ENCODE peak calls at places on chromosome 1, in ten cellular contexts. D is PC-3; X is memory B cell; Z is ELF-1; H is esophagus squamous epithelium; G is GM18507; O is progenitor cell of endocrine pancreas; B is AG08396; V is HL-60; F is activated T-helper 1 cell treated with anti-CD3 and anti-CD28 coated beads, Interleukin-12 subunit alpha, Interleukin-12 subunit beta, Interleukin-2, Interleukin-4 antibody, amounts not matched to agents 30 ng/mL and 10 ng/mL and 1 ng/mL, durations not matched to agents 14 hours and 24 hours and 36 hours. L is an unnamed sample.

GRCh38 chr1:60170709-60171108 is 97.1 kb upstream of the C1orf87 start:
- DNase-seq in D (no peak), X (no peak), Z (no peak), H (no peak), G (no peak), O (no peak), B (no peak), V (no peak), F (no peak), L (no peak)

GRCh38 chr1:169427081-169427611 is at the start of gene CCDC181:
- DNase-seq in D (no peak), X (peak; percentile 32), Z (peak; percentile 87), H (no peak), G (peak; percentile 7), O (peak; percentile 72), B (peak; percentile 36), V (no peak), F (peak; percentile 65), L (peak; percentile 5)

GRCh38 chr1:219433471-219434131 is 179.3 kb downstream of the ZC3H11B start:
- DNase-seq in D (no peak), X (no peak), Z (no peak), H (no peak), G (no peak), O (no peak), B (no peak), V (no peak), F (no peak), L (no peak)

GRCh38 chr1:157702308-157702825 is 1.8 kb upstream of the FCRL3 start:
- DNase-seq in D (no peak), X (no peak), Z (no peak), H (no peak), G (no peak), O (no peak), B (no peak), V (no peak), F (no peak), L (no peak)

GRCh38 chr1:107787299-107787698 is 177.7 kb downstream of the VAV3 start:
- DNase-seq in D (no peak), X (no peak), Z (no peak), H (no peak), G (no peak), O (no peak), B (no peak), V (no peak), F (no peak), L (no peak)

GRCh38 chr1:174642393-174642792 is 194.6 kb downstream of the GPR52 start:
- DNase-seq in D (no peak), X (no peak), Z (no peak), H (no peak), G (no peak), O (no peak), B (no peak), V (no peak), F (no peak), L (no peak)

GRCh38 chr1:7046314-7046713 is 261.1 kb downstream of the CAMTA1 start:
- DNase-seq in D (peak; percentile 59), X (no peak), Z (peak; percentile 77), H (no peak), G (no peak), O (peak; percentile 35), B (peak; percentile 59), V (no peak), F (no peak), L (no peak)

GRCh38 chr1:99580451-99580850 is 65.5 kb upstream of the PALMD start:
- DNase-seq in D (no peak), X (no peak), Z (no peak), H (no peak), G (no peak), O (no peak), B (no peak), V (no peak), F (no peak), L (no peak)

GRCh38 chr1:107954719-107955415 is 10.1 kb downstream of the VAV3 start:
- DNase-seq in D (no peak), X (no peak), Z (no peak), H (no peak), G (no peak), O (no peak), B (no peak), V (no peak), F (no peak), L (no peak)

GRCh38 chr1:116986531-116987255 is 14.9 kb upstream of the CD101 start:
- DNase-seq in D (no peak), X (no peak), Z (peak; percentile 12), H (no peak), G (no peak), O (no peak), B (no peak), V (no peak), F (peak; percentile 13), L (no peak)

GRCh38 chr1:19398309-19398760 is 86.2 kb downstream of the SLC66A1 start:
- DNase-seq in D (peak; percentile 55), X (no peak), Z (peak; percentile 28), H (no peak), G (no peak), O (no peak), B (peak; percentile 89), V (no peak), F (no peak), L (no peak)

GRCh38 chr1:160251006-160251405 is 11.3 kb downstream of the DCAF8 start:
- DNase-seq in D (no peak), X (no peak), Z (no peak), H (no peak), G (no peak), O (no peak), B (no peak), V (no peak), F (no peak), L (no peak)

GRCh38 chr1:6343506-6344405 is 49.8 kb downstream of the ACOT7 start:
- DNase-seq in D (peak; percentile 100), X (peak; percentile 41), Z (peak; percentile 86), H (no peak), G (peak; percentile 42), O (peak; percentile 59), B (peak; percentile 90), V (no peak), F (peak; percentile 58), L (peak; percentile 60)

GRCh38 chr1:245458234-245458633 is 303.4 kb downstream of the KIF26B start:
- DNase-seq in D (no peak), X (no peak), Z (no peak), H (no peak), G (no peak), O (no peak), B (no peak), V (no peak), F (no peak), L (no peak)

GRCh38 chr1:30888391-30888790 is 20.2 kb downstream of the SDC3 start:
- DNase-seq in D (no peak), X (no peak), Z (peak; percentile 64), H (no peak), G (no peak), O (no peak), B (peak; percentile 87), V (no peak), F (no peak), L (no peak)

GRCh38 chr1:58454343-58454742 is 92.2 kb downstream of the OMA1 start:
- DNase-seq in D (no peak), X (no peak), Z (no peak), H (no peak), G (no peak), O (no peak), B (no peak), V (no peak), F (no peak), L (no peak)

GRCh38 chr1:246372502-246372901 is 134.6 kb downstream of the SMYD3 start:
- DNase-seq in D (no peak), X (no peak), Z (no peak), H (no peak), G (no peak), O (no peak), B (no peak), V (no peak), F (no peak), L (no peak)

GRCh38 chr1:27602510-27603319 is 1.2 kb downstream of the AHDC1 start:
- DNase-seq in D (peak; percentile 45), X (no peak), Z (no peak), H (no peak), G (no peak), O (peak; percentile 33), B (peak; percentile 84), V (no peak), F (peak; percentile 38), L (peak; percentile 60)

GRCh38 chr1:84862810-84863251 is 30.2 kb downstream of the LPAR3 start:
- DNase-seq in D (no peak), X (no peak), Z (no peak), H (no peak), G (peak; percentile 35), O (no peak), B (no peak), V (no peak), F (peak; percentile 66), L (peak; percentile 28)

GRCh38 chr1:207938016-207938415 is 27.1 kb upstream of the CD34 start:
- DNase-seq in D (peak; percentile 96), X (no peak), Z (no peak), H (no peak), G (no peak), O (no peak), B (no peak), V (no peak), F (no peak), L (no peak)

GRCh38 chr1:159173303-159173702 is 1.9 kb downstream of the CADM3 start:
- DNase-seq in D (no peak), X (no peak), Z (no peak), H (no peak), G (no peak), O (no peak), B (no peak), V (no peak), F (no peak), L (no peak)

GRCh38 chr1:33256701-33257387 is 552 bp downstream of the ZNF362 start:
- DNase-seq in D (peak; percentile 87), X (no peak), Z (peak; percentile 48), H (peak; percentile 11), G (peak; percentile 17), O (peak; percentile 21), B (peak; percentile 82), V (peak; percentile 33), F (peak; percentile 41), L (peak; percentile 45)

GRCh38 chr1:234925440-234926251 is 203.0 kb downstream of the TOMM20 start:
- DNase-seq in D (peak; percentile 96), X (no peak), Z (peak; percentile 77), H (no peak), G (no peak), O (no peak), B (peak; percentile 84), V (no peak), F (peak; percentile 17), L (no peak)

GRCh38 chr1:84960371-84960770 is 36.5 kb downstream of the MCOLN2 start:
- DNase-seq in D (peak; percentile 37), X (no peak), Z (no peak), H (no peak), G (no peak), O (no peak), B (peak; percentile 19), V (no peak), F (no peak), L (no peak)

GRCh38 chr1:159933347-159933746 is 8.0 kb upstream of the TAGLN2 start:
- DNase-seq in D (peak; percentile 30), X (no peak), Z (no peak), H (no peak), G (no peak), O (no peak), B (no peak), V (no peak), F (no peak), L (no peak)

GRCh38 chr1:109876617-109877319 is 33.9 kb upstream of the CSF1 start:
- DNase-seq in D (no peak), X (no peak), Z (no peak), H (no peak), G (no peak), O (no peak), B (no peak), V (no peak), F (no peak), L (no peak)

GRCh38 chr1:82565146-82565545 is 764.4 kb downstream of the ADGRL2 start:
- DNase-seq in D (peak; percentile 48), X (no peak), Z (peak; percentile 23), H (no peak), G (no peak), O (no peak), B (peak; percentile 41), V (no peak), F (no peak), L (no peak)

GRCh38 chr1:80054129-80054528 is 1047.6 kb upstream of the ADGRL4 start:
- DNase-seq in D (peak; percentile 98), X (no peak), Z (peak; percentile 15), H (no peak), G (no peak), O (no peak), B (no peak), V (no peak), F (no peak), L (no peak)